ENCODE peak calls at places on chromosomes 7 and 10, in five cellular contexts. One of them, this sample, is unnamed.

GRCh38 chr10:52870562-52870961 is 98.0 kb upstream of the MBL2 start:
- DNase-seq in aorta: no peak
- DNase-seq in GM23338: no peak
- DNase-seq in AG04450: no peak
- DNase-seq in SJSA1: no peak
- DNase-seq in this sample: no peak

GRCh38 chr7:732094-732541 is 5.0 kb upstream of the PRKAR1B start:
- DNase-seq in AG04450: no peak
- DNase-seq in SJSA1: peak
- DNase-seq in GM23338: peak
- DNase-seq in aorta: no peak
- DNase-seq in this sample: peak

GRCh38 chr7:102889836-102890235 is 23.0 kb upstream of the LRRC17 start:
- DNase-seq in aorta: no peak
- DNase-seq in GM23338: no peak
- DNase-seq in AG04450: no peak
- DNase-seq in SJSA1: no peak
- DNase-seq in this sample: no peak

GRCh38 chr10:83680470-83680891 is 458.8 kb upstream of the GHITM start:
- DNase-seq in aorta: no peak
- DNase-seq in AG04450: no peak
- DNase-seq in SJSA1: no peak
- DNase-seq in GM23338: no peak
- DNase-seq in this sample: no peak

GRCh38 chr10:123855013-123855684 is 36.5 kb downstream of the CPXM2 start:
- DNase-seq in GM23338: no peak
- DNase-seq in aorta: no peak
- DNase-seq in AG04450: no peak
- DNase-seq in SJSA1: peak
- DNase-seq in this sample: no peak

GRCh38 chr10:31897506-31897905 is 31.1 kb downstream of the ARHGAP12 start:
- DNase-seq in GM23338: no peak
- DNase-seq in SJSA1: no peak
- DNase-seq in aorta: no peak
- DNase-seq in AG04450: no peak
- DNase-seq in this sample: no peak

GRCh38 chr7:159118220-159118595 is 26.5 kb downstream of the VIPR2 start:
- DNase-seq in SJSA1: no peak
- DNase-seq in GM23338: no peak
- DNase-seq in aorta: peak
- DNase-seq in AG04450: no peak
- DNase-seq in this sample: peak

GRCh38 chr7:120742370-120742769 is 115.6 kb downstream of the TSPAN12 start:
- DNase-seq in AG04450: no peak
- DNase-seq in GM23338: peak
- DNase-seq in SJSA1: no peak
- DNase-seq in aorta: no peak
- DNase-seq in this sample: no peak

GRCh38 chr10:24156686-24157085 is 52.3 kb upstream of the KIAA1217 start:
- DNase-seq in GM23338: no peak
- DNase-seq in SJSA1: no peak
- DNase-seq in AG04450: no peak
- DNase-seq in aorta: no peak
- DNase-seq in this sample: no peak

GRCh38 chr10:13100349-13101294 is 659 bp downstream of the OPTN start:
- DNase-seq in AG04450: no peak
- DNase-seq in aorta: no peak
- DNase-seq in SJSA1: peak
- DNase-seq in GM23338: peak
- DNase-seq in this sample: peak

GRCh38 chr7:29642494-29643155 is 79.0 kb downstream of the PRR15 start:
- DNase-seq in aorta: no peak
- DNase-seq in SJSA1: no peak
- DNase-seq in AG04450: no peak
- DNase-seq in GM23338: no peak
- DNase-seq in this sample: no peak

GRCh38 chr10:47029181-47029971 is 118.1 kb downstream of the PTPN20 start:
- DNase-seq in AG04450: no peak
- DNase-seq in SJSA1: peak
- DNase-seq in aorta: peak
- DNase-seq in GM23338: no peak
- DNase-seq in this sample: peak

GRCh38 chr10:79336276-79336675 is 11.0 kb upstream of the PPIF start:
- DNase-seq in aorta: no peak
- DNase-seq in AG04450: no peak
- DNase-seq in SJSA1: no peak
- DNase-seq in GM23338: no peak
- DNase-seq in this sample: no peak

GRCh38 chr10:90041585-90041984 is 340.2 kb downstream of the KIF20B start:
- DNase-seq in AG04450: no peak
- DNase-seq in aorta: no peak
- DNase-seq in GM23338: no peak
- DNase-seq in SJSA1: no peak
- DNase-seq in this sample: no peak

GRCh38 chr7:41824284-41824683 is 121.4 kb upstream of the INHBA start:
- DNase-seq in aorta: no peak
- DNase-seq in AG04450: no peak
- DNase-seq in SJSA1: no peak
- DNase-seq in GM23338: no peak
- DNase-seq in this sample: no peak

GRCh38 chr7:137867289-137867688 is 20.5 kb upstream of the DGKI start:
- DNase-seq in SJSA1: no peak
- DNase-seq in AG04450: no peak
- DNase-seq in GM23338: no peak
- DNase-seq in aorta: no peak
- DNase-seq in this sample: no peak

GRCh38 chr7:21884496-21884895 is 61.2 kb downstream of the CDCA7L start:
- DNase-seq in SJSA1: no peak
- DNase-seq in AG04450: no peak
- DNase-seq in aorta: no peak
- DNase-seq in GM23338: no peak
- DNase-seq in this sample: no peak

GRCh38 chr7:131538071-131538790 is 18.2 kb downstream of the PODXL start:
- DNase-seq in GM23338: peak
- DNase-seq in aorta: peak
- DNase-seq in SJSA1: peak
- DNase-seq in AG04450: no peak
- DNase-seq in this sample: no peak

GRCh38 chr10:73480158-73480557 is 15.7 kb downstream of the PPP3CB start:
- DNase-seq in aorta: no peak
- DNase-seq in GM23338: no peak
- DNase-seq in AG04450: no peak
- DNase-seq in SJSA1: no peak
- DNase-seq in this sample: no peak

GRCh38 chr10:85641479-85641967 is 725.1 kb downstream of the GRID1 start:
- DNase-seq in GM23338: no peak
- DNase-seq in SJSA1: no peak
- DNase-seq in AG04450: no peak
- DNase-seq in aorta: no peak
- DNase-seq in this sample: no peak

GRCh38 chr7:7653568-7654187 is 13.1 kb downstream of the UMAD1 start:
- DNase-seq in SJSA1: no peak
- DNase-seq in AG04450: no peak
- DNase-seq in aorta: no peak
- DNase-seq in GM23338: peak
- DNase-seq in this sample: no peak

GRCh38 chr7:149669121-149669818 is 104.1 kb downstream of the ZNF467 start:
- DNase-seq in GM23338: peak
- DNase-seq in SJSA1: no peak
- DNase-seq in aorta: no peak
- DNase-seq in AG04450: no peak
- DNase-seq in this sample: no peak

GRCh38 chr10:24313233-24313632 is 104.3 kb downstream of the KIAA1217 start:
- DNase-seq in aorta: no peak
- DNase-seq in GM23338: no peak
- DNase-seq in AG04450: no peak
- DNase-seq in SJSA1: no peak
- DNase-seq in this sample: no peak

GRCh38 chr7:28739128-28739527 is 219.0 kb downstream of the TRIL start:
- DNase-seq in AG04450: no peak
- DNase-seq in GM23338: no peak
- DNase-seq in aorta: no peak
- DNase-seq in SJSA1: no peak
- DNase-seq in this sample: no peak

GRCh38 chr7:39621261-39621660 is 2.1 kb upstream of the RALA start:
- DNase-seq in aorta: no peak
- DNase-seq in SJSA1: peak
- DNase-seq in GM23338: no peak
- DNase-seq in AG04450: peak
- DNase-seq in this sample: no peak

GRCh38 chr10:652226-652625 is 37.2 kb downstream of the DIP2C start:
- DNase-seq in aorta: no peak
- DNase-seq in GM23338: no peak
- DNase-seq in AG04450: no peak
- DNase-seq in SJSA1: no peak
- DNase-seq in this sample: no peak

GRCh38 chr10:44056206-44056605 is 328.7 kb downstream of the CXCL12 start:
- DNase-seq in SJSA1: no peak
- DNase-seq in GM23338: no peak
- DNase-seq in aorta: no peak
- DNase-seq in AG04450: no peak
- DNase-seq in this sample: no peak

GRCh38 chr10:127472976-127473375 is 76.1 kb upstream of the NPS start:
- DNase-seq in SJSA1: no peak
- DNase-seq in AG04450: no peak
- DNase-seq in GM23338: no peak
- DNase-seq in aorta: no peak
- DNase-seq in this sample: no peak

DNA sequence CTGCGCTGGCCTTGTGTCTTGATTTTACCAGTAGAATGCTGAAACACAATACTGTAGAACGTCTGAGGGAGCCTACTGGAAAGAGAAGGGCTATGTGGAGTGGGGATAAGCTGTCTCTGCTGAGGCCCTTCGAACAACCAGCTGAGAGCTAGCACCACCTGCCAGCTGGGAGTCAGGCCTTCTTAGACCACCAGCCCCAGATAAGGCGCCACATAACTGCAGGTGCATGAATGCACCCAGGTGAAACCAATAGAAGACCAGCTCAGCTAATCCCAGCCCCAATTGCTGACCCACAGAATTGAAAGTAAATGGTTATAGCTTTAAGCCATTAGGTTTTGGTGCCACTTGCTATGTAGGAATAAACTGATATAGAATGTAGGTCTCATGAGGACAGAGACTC is 438.4 kb downstream of the ADRA2A start:
- DNase-seq in aorta: no peak
- DNase-seq in GM23338: no peak
- DNase-seq in AG04450: no peak
- DNase-seq in SJSA1: no peak
- DNase-seq in this sample: no peak
- H3K27ac ChIP-seq in aorta: no peak
- H3K27ac ChIP-seq in GM23338: no peak
- H3K27ac ChIP-seq in AG04450: no peak
- H3K27ac ChIP-seq in SJSA1: no peak
- H3K27ac ChIP-seq in this sample: no peak

GRCh38 chr10:76397210-76397881 is 965.9 kb downstream of the LRMDA start:
- DNase-seq in SJSA1: no peak
- DNase-seq in AG04450: no peak
- DNase-seq in GM23338: no peak
- DNase-seq in aorta: peak
- DNase-seq in this sample: no peak

GRCh38 chr10:76396126-76396525 is 964.7 kb downstream of the LRMDA start:
- DNase-seq in SJSA1: no peak
- DNase-seq in aorta: no peak
- DNase-seq in AG04450: no peak
- DNase-seq in GM23338: no peak
- DNase-seq in this sample: no peak

GRCh38 chr10:76393875-76394706 is 962.7 kb downstream of the LRMDA start:
- DNase-seq in aorta: no peak
- DNase-seq in GM23338: no peak
- DNase-seq in AG04450: no peak
- DNase-seq in SJSA1: no peak
- DNase-seq in this sample: no peak

GRCh38 chr10:76397957-76398665 is 966.7 kb downstream of the LRMDA start:
- DNase-seq in aorta: no peak
- DNase-seq in AG04450: no peak
- DNase-seq in SJSA1: no peak
- DNase-seq in GM23338: no peak
- DNase-seq in this sample: no peak

DNA sequence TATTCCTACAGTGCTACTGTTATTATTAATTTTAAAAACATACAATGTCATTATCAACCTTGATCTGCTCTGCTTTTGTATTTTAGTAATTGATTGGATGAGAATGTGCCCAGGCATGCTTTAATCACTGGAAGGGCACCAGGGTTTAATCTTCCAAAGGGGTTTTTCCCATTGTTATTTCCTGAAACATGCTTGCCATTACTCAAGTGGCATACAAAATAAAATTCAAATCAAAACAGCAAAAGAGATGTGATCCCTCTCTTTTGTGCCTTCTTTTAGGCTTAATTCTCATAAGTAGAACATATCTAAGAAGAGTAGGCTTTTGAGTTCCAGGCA is 963.3 kb downstream of the LRMDA start:
- DNase-seq in SJSA1: no peak
- DNase-seq in AG04450: no peak
- DNase-seq in GM23338: no peak
- DNase-seq in aorta: no peak
- DNase-seq in this sample: no peak
- H3K27ac ChIP-seq in SJSA1: no peak
- H3K27ac ChIP-seq in AG04450: no peak
- H3K27ac ChIP-seq in GM23338: no peak
- H3K27ac ChIP-seq in aorta: no peak
- H3K27ac ChIP-seq in this sample: no peak

GRCh38 chr10:103584216-103585010 is 90.9 kb downstream of the NEURL1 start:
- DNase-seq in AG04450: no peak
- DNase-seq in aorta: no peak
- DNase-seq in SJSA1: no peak
- DNase-seq in GM23338: peak
- DNase-seq in this sample: no peak
- H3K27ac ChIP-seq in AG04450: no peak
- H3K27ac ChIP-seq in aorta: no peak
- H3K27ac ChIP-seq in SJSA1: no peak
- H3K27ac ChIP-seq in GM23338: no peak
- H3K27ac ChIP-seq in this sample: no peak

DNA sequence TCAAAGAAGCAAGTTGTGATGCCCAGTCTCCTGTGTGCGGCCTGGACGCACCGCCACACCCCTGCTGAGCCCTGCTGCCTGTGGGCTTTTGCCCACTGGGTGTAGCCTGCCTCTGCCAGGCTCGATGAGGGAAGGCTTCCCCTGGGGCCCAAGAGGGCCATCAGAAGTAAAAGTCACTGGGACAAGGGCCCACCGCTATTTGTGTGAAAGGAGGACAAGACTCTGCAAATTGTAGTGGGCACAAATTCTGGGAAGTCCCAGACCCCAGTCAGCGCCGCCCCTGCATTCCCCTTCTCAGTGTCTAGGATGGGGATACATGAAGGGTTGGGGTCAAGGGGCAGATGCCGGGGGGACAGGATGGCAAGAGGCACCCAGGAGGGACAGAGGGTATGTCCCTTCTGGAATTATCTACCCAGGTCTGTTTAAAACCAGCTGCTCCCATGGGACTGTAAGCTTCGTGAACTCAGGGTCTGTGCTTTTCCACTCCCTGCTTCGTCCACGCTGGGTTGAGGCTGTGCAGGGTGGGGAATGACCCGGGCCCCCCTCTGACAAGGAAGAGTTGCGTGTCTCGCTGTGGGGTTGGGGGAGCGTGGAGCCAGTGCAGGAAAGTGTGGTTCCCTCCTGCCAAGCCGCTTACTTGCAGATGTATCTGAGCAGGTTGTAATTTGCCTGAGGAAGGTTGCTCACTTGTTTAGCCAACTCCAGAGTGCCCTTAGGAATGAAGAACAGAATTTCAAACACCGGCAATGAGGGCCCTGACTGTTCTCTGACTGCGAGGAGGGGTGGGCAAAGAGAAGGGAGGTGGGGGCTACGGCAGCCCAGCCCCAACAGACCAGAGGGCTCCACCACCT is 147.2 kb downstream of the MAPK8 start:
- DNase-seq in aorta: no peak
- DNase-seq in AG04450: no peak
- DNase-seq in GM23338: no peak
- DNase-seq in SJSA1: peak
- DNase-seq in this sample: no peak
- H3K27ac ChIP-seq in aorta: no peak
- H3K27ac ChIP-seq in AG04450: no peak
- H3K27ac ChIP-seq in GM23338: no peak
- H3K27ac ChIP-seq in SJSA1: no peak
- H3K27ac ChIP-seq in this sample: no peak

This sample was measured in right lobe of liver.